ENCODE peak calls at places on chromosome 15, in nine cellular contexts. N is Daoy; Z is aorta; G is esophagus squamous epithelium; Y is H9; U is AG10803; A is stimulated activated CD4-positive, alpha-beta T cell treated with anti-CD3 and anti-CD28 coated beads, Interleukin-15, amount 100 ng/mL, for 1 hour; I is mesendoderm; T is B cell. F is an unnamed sample.

GRCh38 chr15:90087454-90088154 is 14.7 kb downstream of the IDH2 start:
- DNase-seq in N (peak), Z (no peak), G (no peak), Y (peak), U (peak), A (no peak), I (peak), T (no peak), F (peak)

GRCh38 chr15:63093486-63094205 is 28.0 kb upstream of the LACTB start:
- DNase-seq in N (peak), Z (peak), G (no peak), Y (peak), U (peak), A (peak), I (peak), T (peak), F (peak)

GRCh38 chr15:63521405-63522142 is 17.2 kb downstream of the USP3 start:
- DNase-seq in N (no peak), Z (no peak), G (no peak), Y (no peak), U (peak), A (no peak), I (no peak), T (no peak), F (no peak)

GRCh38 chr15:56587686-56588085 is 122.7 kb upstream of the MNS1 start:
- DNase-seq in N (no peak), Z (no peak), G (no peak), Y (no peak), U (no peak), A (no peak), I (no peak), T (no peak), F (no peak)

GRCh38 chr15:63052128-63052826 is 9.7 kb downstream of the TPM1 start:
- DNase-seq in N (no peak), Z (no peak), G (no peak), Y (no peak), U (no peak), A (no peak), I (peak), T (no peak), F (no peak)

GRCh38 chr15:67100124-67100791 is 34.9 kb downstream of the SMAD3 start:
- DNase-seq in N (no peak), Z (no peak), G (no peak), Y (no peak), U (no peak), A (no peak), I (no peak), T (no peak), F (no peak)

GRCh38 chr15:64901141-64901540 is 10.6 kb upstream of the ANKDD1A start:
- DNase-seq in N (no peak), Z (no peak), G (no peak), Y (no peak), U (no peak), A (no peak), I (no peak), T (no peak), F (no peak)

GRCh38 chr15:29676961-29677402 is 145.3 kb downstream of the TJP1 start:
- DNase-seq in N (peak), Z (no peak), G (no peak), Y (peak), U (no peak), A (no peak), I (no peak), T (no peak), F (peak)

GRCh38 chr15:84400820-84401219 is 165.2 kb downstream of the GOLGA6L4 start:
- DNase-seq in N (no peak), Z (no peak), G (no peak), Y (peak), U (no peak), A (no peak), I (no peak), T (peak), F (peak)

GRCh38 chr15:80423215-80423614 is 19.0 kb downstream of the ARNT2 start:
- DNase-seq in N (peak), Z (no peak), G (no peak), Y (no peak), U (no peak), A (no peak), I (no peak), T (no peak), F (no peak)

GRCh38 chr15:48459571-48460461 is 128.6 kb downstream of the DUT start:
- DNase-seq in N (no peak), Z (no peak), G (no peak), Y (no peak), U (peak), A (no peak), I (no peak), T (no peak), F (no peak)

GRCh38 chr15:99704444-99704838 is 28.8 kb downstream of the LYSMD4 start:
- DNase-seq in N (peak), Z (no peak), G (no peak), Y (no peak), U (peak), A (no peak), I (peak), T (peak), F (no peak)

GRCh38 chr15:47411733-47412530 is 305.4 kb upstream of the SEMA6D start:
- DNase-seq in N (no peak), Z (no peak), G (no peak), Y (no peak), U (no peak), A (no peak), I (no peak), T (no peak), F (no peak)

GRCh38 chr15:100468265-100468664 is 60.5 kb downstream of the CERS3 start:
- DNase-seq in N (peak), Z (peak), G (no peak), Y (no peak), U (peak), A (no peak), I (no peak), T (no peak), F (no peak)

GRCh38 chr15:49847937-49848823 is 227.3 kb downstream of the DTWD1 start:
- DNase-seq in N (peak), Z (no peak), G (no peak), Y (no peak), U (peak), A (no peak), I (no peak), T (no peak), F (no peak)

GRCh38 chr15:63856711-63857458 is 23.1 kb upstream of the HERC1 start:
- DNase-seq in N (no peak), Z (no peak), G (no peak), Y (no peak), U (peak), A (no peak), I (peak), T (no peak), F (peak)

GRCh38 chr15:101267320-101268104 is 9.8 kb downstream of the SELENOS start:
- DNase-seq in N (peak), Z (peak), G (no peak), Y (peak), U (peak), A (no peak), I (peak), T (no peak), F (peak)

GRCh38 chr15:56042523-56042922 is 49.1 kb upstream of the NEDD4 start:
- DNase-seq in N (no peak), Z (no peak), G (no peak), Y (no peak), U (no peak), A (no peak), I (peak), T (no peak), F (peak)

GRCh38 chr15:85580914-85581313 is 200.5 kb downstream of the AKAP13 start:
- DNase-seq in N (no peak), Z (no peak), G (no peak), Y (no peak), U (no peak), A (no peak), I (no peak), T (peak), F (no peak)